ENCODE peak calls at places on chromosomes 1 and 21, in four cellular contexts. O is body of pancreas, Z is RKO, Y is A549. M is an unnamed sample.

GRCh38 chr1:154488942-154489341 is 13.1 kb upstream of the TDRD10 start:
- DNase-seq in O (no peak), Z (no peak), Y (no peak), M (no peak)

GRCh38 chr1:3330771-3331245 is 123.7 kb upstream of the ARHGEF16 start:
- DNase-seq in O (no peak), Z (no peak), Y (no peak), M (no peak)

GRCh38 chr1:193054169-193054675 is 4.9 kb downstream of the UCHL5 start:
- DNase-seq in O (no peak), Z (no peak), Y (no peak), M (no peak)

GRCh38 chr1:67307251-67308060 is at the start of gene IL12RB2:
- DNase-seq in O (peak), Z (no peak), Y (no peak), M (no peak)

GRCh38 chr1:68959631-68960030 is 462.7 kb upstream of the DEPDC1 start:
- DNase-seq in O (no peak), Z (no peak), Y (no peak), M (no peak)

GRCh38 chr1:39422604-39423003 is 68.8 kb upstream of the BMP8A start:
- DNase-seq in O (no peak), Z (no peak), Y (peak), M (no peak)

GRCh38 chr1:225280563-225280962 is 147.3 kb downstream of the LBR start:
- DNase-seq in O (no peak), Z (no peak), Y (no peak), M (no peak)

GRCh38 chr1:109624215-109625010 is 4.8 kb downstream of the AMPD2 start:
- DNase-seq in O (no peak), Z (no peak), Y (no peak), M (no peak)

GRCh38 chr21:36113647-36114428 is 21.0 kb upstream of the CBR3 start:
- DNase-seq in O (no peak), Z (no peak), Y (peak), M (peak)

GRCh38 chr1:201358596-201358995 is 18.9 kb downstream of the TNNT2 start:
- DNase-seq in O (no peak), Z (no peak), Y (no peak), M (no peak)

GRCh38 chr1:100721502-100722205 is 2.1 kb downstream of the VCAM1 start:
- DNase-seq in O (no peak), Z (no peak), Y (no peak), M (no peak)

GRCh38 chr21:36125513-36126121 is 9.3 kb upstream of the CBR3 start:
- DNase-seq in O (peak), Z (peak), Y (peak), M (peak)

GRCh38 chr1:82388679-82389078 is 587.9 kb downstream of the ADGRL2 start:
- DNase-seq in O (no peak), Z (peak), Y (no peak), M (no peak)

M was measured in effector CD8-positive, alpha-beta T cell.